ENCODE peak calls at places on chromosomes 3 and 15, in seven cellular contexts. E is fibroblast of mammary gland, I is A549, N is cardiac fibroblast, P is B cell, G is astrocyte of the hippocampus, H is upper lobe of right lung. A is an unnamed sample.
A peak's percentile ranks its signal among the peaks of the same experiment; 100 is the strongest.

GRCh38 chr15:42108189-42108588 is 13.8 kb upstream of the PLA2G4D start:
- DNase-seq in P (no peak), N (no peak), I (no peak), G (no peak), E (no peak), H (no peak), A (no peak)

GRCh38 chr3:195077611-195078540 is 193.1 kb downstream of the XXYLT1 start:
- DNase-seq in I (no peak), P (peak; percentile 18), H (peak; percentile 57), E (no peak), G (no peak), N (no peak), A (no peak)

GRCh38 chr15:64249406-64249805 is 86.6 kb upstream of the PPIB start:
- DNase-seq in H (no peak), N (no peak), G (peak; percentile 10), E (no peak), I (no peak), P (no peak), A (no peak)

GRCh38 chr3:134652409-134652831 is 1.6 kb upstream of the KY start:
- DNase-seq in G (no peak), H (no peak), I (no peak), E (peak; percentile 72), P (no peak), N (peak; percentile 93), A (no peak)

GRCh38 chr3:160707187-160707789 is 30.3 kb downstream of the ARL14 start:
- DNase-seq in H (no peak), P (no peak), G (peak; percentile 70), I (peak; percentile 23), N (peak; percentile 78), E (peak; percentile 66), A (peak; percentile 51)

GRCh38 chr3:188584162-188584529 is 430.2 kb downstream of the LPP start:
- DNase-seq in N (peak; percentile 79), H (no peak), I (no peak), P (no peak), G (peak; percentile 68), E (peak; percentile 85), A (no peak)

GRCh38 chr3:119330181-119330580 is 36.0 kb downstream of the ARHGAP31 start:
- DNase-seq in H (no peak), E (no peak), I (no peak), G (no peak), N (no peak), P (no peak), A (no peak)

GRCh38 chr3:51681453-51681852 is 10.4 kb downstream of the TEX264 start:
- DNase-seq in E (peak; percentile 18), G (no peak), I (no peak), P (no peak), N (peak; percentile 48), H (peak; percentile 77), A (no peak)

GRCh38 chr3:75180945-75181298 is 483.2 kb upstream of the FRG2C start:
- DNase-seq in N (no peak), E (peak; percentile 1), G (no peak), H (no peak), I (no peak), P (no peak), A (no peak)

GRCh38 chr3:48436477-48436787 is 3.5 kb downstream of the CCDC51 start:
- DNase-seq in N (no peak), P (no peak), I (no peak), G (no peak), H (no peak), E (no peak), A (no peak)

GRCh38 chr15:28955160-28955502 is 69.4 kb downstream of the APBA2 start:
- DNase-seq in H (no peak), G (peak; percentile 74), P (no peak), I (no peak), E (peak; percentile 30), N (peak; percentile 42), A (no peak)

GRCh38 chr3:149004622-149005021 is 13.3 kb downstream of the GYG1 start:
- DNase-seq in N (peak; percentile 64), E (peak; percentile 72), P (no peak), G (peak; percentile 88), H (no peak), I (no peak), A (no peak)

GRCh38 chr15:64209680-64210334 is 47.0 kb upstream of the PPIB start:
- DNase-seq in I (peak; percentile 33), E (peak; percentile 64), H (no peak), N (peak; percentile 66), P (no peak), G (peak; percentile 49), A (no peak)

A was measured in NCI-H1930.